ENCODE peak calls at places on chromosomes 2 and 18, in four cellular contexts. One of them, this sample, is unnamed.

GRCh38 chr2:157055660-157056199 is 201.8 kb upstream of the GALNT5 start:
- DNase-seq in tibial artery: no peak
- DNase-seq in upper lobe of right lung: no peak
- DNase-seq in psoas muscle: no peak
- DNase-seq in this sample: no peak

GRCh38 chr2:10333247-10333613 is 30.5 kb downstream of the HPCAL1 start:
- DNase-seq in tibial artery: no peak
- DNase-seq in upper lobe of right lung: no peak
- DNase-seq in psoas muscle: no peak
- DNase-seq in this sample: no peak

GRCh38 chr2:55824554-55825096 is 99.0 kb downstream of the EFEMP1 start:
- DNase-seq in tibial artery: no peak
- DNase-seq in upper lobe of right lung: no peak
- DNase-seq in psoas muscle: no peak
- DNase-seq in this sample: peak; percentile 60

GRCh38 chr18:36325846-36326245 is 28.3 kb downstream of the FHOD3 start:
- DNase-seq in tibial artery: no peak
- DNase-seq in upper lobe of right lung: no peak
- DNase-seq in psoas muscle: no peak
- DNase-seq in this sample: no peak

GRCh38 chr2:207317358-207317984 is 151.7 kb upstream of the KLF7 start:
- DNase-seq in tibial artery: no peak
- DNase-seq in upper lobe of right lung: no peak
- DNase-seq in psoas muscle: no peak
- DNase-seq in this sample: no peak

GRCh38 chr2:25887624-25888242 is 9.4 kb upstream of the ASXL2 start:
- DNase-seq in tibial artery: no peak
- DNase-seq in upper lobe of right lung: peak; percentile 6
- DNase-seq in psoas muscle: no peak
- DNase-seq in this sample: no peak

GRCh38 chr18:63249781-63250180 is 69.8 kb downstream of the BCL2 start:
- DNase-seq in tibial artery: no peak
- DNase-seq in upper lobe of right lung: no peak
- DNase-seq in psoas muscle: no peak
- DNase-seq in this sample: no peak

GRCh38 chr2:75570948-75571729 is 10.4 kb upstream of the EVA1A start:
- DNase-seq in tibial artery: no peak
- DNase-seq in upper lobe of right lung: no peak
- DNase-seq in psoas muscle: no peak
- DNase-seq in this sample: peak; percentile 53

GRCh38 chr2:54247115-54247514 is 8.9 kb downstream of the TSPYL6 start:
- DNase-seq in tibial artery: no peak
- DNase-seq in upper lobe of right lung: no peak
- DNase-seq in psoas muscle: no peak
- DNase-seq in this sample: no peak

GRCh38 chr2:200354823-200355751 is 48.6 kb downstream of the SPATS2L start:
- DNase-seq in tibial artery: no peak
- DNase-seq in upper lobe of right lung: no peak
- DNase-seq in psoas muscle: no peak
- DNase-seq in this sample: no peak

GRCh38 chr2:26669099-26669498 is 23.4 kb upstream of the KCNK3 start:
- DNase-seq in tibial artery: no peak
- DNase-seq in upper lobe of right lung: peak; percentile 8
- DNase-seq in psoas muscle: no peak
- DNase-seq in this sample: no peak

GRCh38 chr2:164947281-164947680 is 8.0 kb downstream of the SLC38A11 start:
- DNase-seq in tibial artery: no peak
- DNase-seq in upper lobe of right lung: no peak
- DNase-seq in psoas muscle: no peak
- DNase-seq in this sample: no peak

GRCh38 chr2:169828141-169828811 is 1.0 kb downstream of the UBR3 start:
- DNase-seq in tibial artery: peak; percentile 52
- DNase-seq in upper lobe of right lung: no peak
- DNase-seq in psoas muscle: peak; percentile 30
- DNase-seq in this sample: peak; percentile 51

GRCh38 chr18:12027480-12027879 is 46.2 kb downstream of the IMPA2 start:
- DNase-seq in tibial artery: no peak
- DNase-seq in upper lobe of right lung: no peak
- DNase-seq in psoas muscle: no peak
- DNase-seq in this sample: peak; percentile 19

GRCh38 chr2:236287656-236288055 is 23.4 kb upstream of the ASB18 start:
- DNase-seq in tibial artery: no peak
- DNase-seq in upper lobe of right lung: no peak
- DNase-seq in psoas muscle: no peak
- DNase-seq in this sample: no peak

GRCh38 chr18:76486029-76486428 is 9.0 kb downstream of the ZNF516 start:
- DNase-seq in tibial artery: no peak
- DNase-seq in upper lobe of right lung: no peak
- DNase-seq in psoas muscle: no peak
- DNase-seq in this sample: no peak

GRCh38 chr2:174683392-174683759 is 80.9 kb downstream of the CHRNA1 start:
- DNase-seq in tibial artery: no peak
- DNase-seq in upper lobe of right lung: no peak
- DNase-seq in psoas muscle: no peak
- DNase-seq in this sample: no peak

GRCh38 chr2:64479259-64480198 is 25.6 kb downstream of the LGALSL start:
- DNase-seq in tibial artery: no peak
- DNase-seq in upper lobe of right lung: no peak
- DNase-seq in psoas muscle: no peak
- DNase-seq in this sample: no peak

GRCh38 chr2:167689444-167689843 is 558.0 kb downstream of the STK39 start:
- DNase-seq in tibial artery: no peak
- DNase-seq in upper lobe of right lung: no peak
- DNase-seq in psoas muscle: peak; percentile 18
- DNase-seq in this sample: no peak

GRCh38 chr2:190318931-190319556 is 582 bp downstream of the HIBCH start:
- DNase-seq in tibial artery: no peak
- DNase-seq in upper lobe of right lung: no peak
- DNase-seq in psoas muscle: no peak
- DNase-seq in this sample: no peak

GRCh38 chr2:96866986-96867755 is 2.7 kb downstream of the SEMA4C start:
- DNase-seq in tibial artery: no peak
- DNase-seq in upper lobe of right lung: no peak
- DNase-seq in psoas muscle: no peak
- DNase-seq in this sample: no peak

GRCh38 chr2:44155577-44156446 is 12.9 kb upstream of the PPM1B start:
- DNase-seq in tibial artery: no peak
- DNase-seq in upper lobe of right lung: no peak
- DNase-seq in psoas muscle: no peak
- DNase-seq in this sample: no peak

GRCh38 chr2:163670929-163671328 is 64.9 kb downstream of the FIGN start:
- DNase-seq in tibial artery: no peak
- DNase-seq in upper lobe of right lung: no peak
- DNase-seq in psoas muscle: no peak
- DNase-seq in this sample: no peak

GRCh38 chr2:163673522-163673921 is 62.3 kb downstream of the FIGN start:
- DNase-seq in tibial artery: no peak
- DNase-seq in upper lobe of right lung: no peak
- DNase-seq in psoas muscle: no peak
- DNase-seq in this sample: no peak

GRCh38 chr2:163675389-163675788 is 60.4 kb downstream of the FIGN start:
- DNase-seq in tibial artery: no peak
- DNase-seq in upper lobe of right lung: no peak
- DNase-seq in psoas muscle: no peak
- DNase-seq in this sample: no peak
- H3K4me1 ChIP-seq in tibial artery: no peaks in the 10 kb centered on the region
- H3K4me1 ChIP-seq in upper lobe of right lung: no peaks in the 10 kb centered on the region
- H3K4me1 ChIP-seq in psoas muscle: no peaks in the 10 kb centered on the region
- H3K4me1 ChIP-seq in this sample: no peaks in the 10 kb centered on the region

DNA sequence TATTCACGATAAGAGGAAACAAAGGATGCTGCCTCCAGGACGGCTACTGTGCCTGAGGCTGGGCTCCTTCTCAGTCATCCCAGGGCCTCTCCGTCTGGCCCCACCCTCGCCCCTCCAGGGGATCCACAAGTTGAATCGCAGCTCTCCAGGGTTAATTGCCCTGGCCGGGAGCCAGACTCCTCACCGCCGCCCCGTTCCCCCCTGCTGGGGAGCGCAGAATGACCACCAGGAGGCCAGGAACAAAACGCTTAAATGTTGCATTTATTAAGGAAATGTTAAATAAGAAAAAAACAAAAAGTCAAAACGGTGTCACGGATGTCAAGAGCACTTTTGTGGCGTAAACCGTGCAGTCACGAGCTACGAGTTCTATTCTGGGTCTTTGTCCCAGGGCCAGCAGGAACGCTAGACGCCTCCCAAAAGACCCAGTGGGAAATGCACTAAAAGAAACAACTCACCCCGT is 1.4 kb downstream of the RPRM start:
- DNase-seq in tibial artery: no peak
- DNase-seq in upper lobe of right lung: no peak
- DNase-seq in psoas muscle: peak; percentile 21
- DNase-seq in this sample: peak; percentile 49
- H3K4me3 ChIP-seq in tibial artery: peak overlapping the region; percentile 49
- H3K4me3 ChIP-seq in upper lobe of right lung: peak overlapping the region; percentile 56
- H3K4me3 ChIP-seq in psoas muscle: peak overlapping the region; percentile 66
- H3K4me3 ChIP-seq in this sample: no peak overlapping the region

DNA sequence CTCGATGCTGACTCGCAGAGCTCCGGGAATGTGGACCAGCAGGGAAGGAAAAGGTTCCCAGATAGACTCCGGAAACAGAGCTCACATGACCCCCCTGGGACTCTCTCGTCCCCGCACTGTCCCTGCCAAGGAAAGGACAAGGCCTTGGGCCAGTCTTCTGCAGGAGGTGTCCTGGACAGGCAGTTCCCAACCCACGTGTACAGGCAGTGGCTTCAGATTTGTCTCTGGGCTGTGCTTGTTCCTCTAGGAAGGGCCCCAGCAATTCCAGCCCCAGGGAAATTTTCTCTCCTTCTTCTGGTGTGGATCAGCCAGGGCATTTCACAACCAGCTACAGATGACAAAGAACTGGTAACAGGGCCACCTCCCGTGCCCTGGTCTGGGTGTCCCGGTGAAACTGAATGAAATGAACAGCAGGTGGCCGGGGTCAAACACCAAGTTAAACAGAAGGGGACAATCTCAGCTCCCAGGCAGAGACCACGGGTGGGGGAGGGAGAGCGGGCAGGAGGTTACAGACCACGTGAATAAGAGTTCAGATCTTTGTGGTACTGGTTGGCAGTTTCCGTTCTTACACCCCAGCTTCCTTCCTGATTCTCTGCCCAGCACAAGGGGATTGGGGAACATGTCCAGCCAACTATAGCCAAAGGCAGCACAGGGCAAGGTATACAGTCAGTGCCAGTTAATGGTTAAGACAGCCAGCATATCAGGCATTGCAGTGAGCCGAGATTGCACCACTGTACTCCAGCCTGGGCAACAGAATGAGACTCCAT is 52.2 kb upstream of the CAB39 start:
- DNase-seq in tibial artery: peak; percentile 60
- DNase-seq in upper lobe of right lung: peak; percentile 80
- DNase-seq in psoas muscle: peak; percentile 55
- DNase-seq in this sample: peak; percentile 80
- H3K4me1 ChIP-seq in tibial artery: no peaks in the 10 kb centered on the region
- H3K4me1 ChIP-seq in upper lobe of right lung: peaks cover 34% of the 10 kb centered on the region
- H3K4me1 ChIP-seq in psoas muscle: peaks cover 13% of the 10 kb centered on the region
- H3K4me1 ChIP-seq in this sample: no peaks in the 10 kb centered on the region

GRCh38 chr18:57595347-57595746 is 8.8 kb upstream of the FECH start:
- DNase-seq in tibial artery: no peak
- DNase-seq in upper lobe of right lung: no peak
- DNase-seq in psoas muscle: no peak
- DNase-seq in this sample: no peak
- H3K4me3 ChIP-seq in tibial artery: no peak overlapping the region
- H3K4me3 ChIP-seq in upper lobe of right lung: no peak overlapping the region
- H3K4me3 ChIP-seq in psoas muscle: no peak overlapping the region
- H3K4me3 ChIP-seq in this sample: no peak overlapping the region

DNA sequence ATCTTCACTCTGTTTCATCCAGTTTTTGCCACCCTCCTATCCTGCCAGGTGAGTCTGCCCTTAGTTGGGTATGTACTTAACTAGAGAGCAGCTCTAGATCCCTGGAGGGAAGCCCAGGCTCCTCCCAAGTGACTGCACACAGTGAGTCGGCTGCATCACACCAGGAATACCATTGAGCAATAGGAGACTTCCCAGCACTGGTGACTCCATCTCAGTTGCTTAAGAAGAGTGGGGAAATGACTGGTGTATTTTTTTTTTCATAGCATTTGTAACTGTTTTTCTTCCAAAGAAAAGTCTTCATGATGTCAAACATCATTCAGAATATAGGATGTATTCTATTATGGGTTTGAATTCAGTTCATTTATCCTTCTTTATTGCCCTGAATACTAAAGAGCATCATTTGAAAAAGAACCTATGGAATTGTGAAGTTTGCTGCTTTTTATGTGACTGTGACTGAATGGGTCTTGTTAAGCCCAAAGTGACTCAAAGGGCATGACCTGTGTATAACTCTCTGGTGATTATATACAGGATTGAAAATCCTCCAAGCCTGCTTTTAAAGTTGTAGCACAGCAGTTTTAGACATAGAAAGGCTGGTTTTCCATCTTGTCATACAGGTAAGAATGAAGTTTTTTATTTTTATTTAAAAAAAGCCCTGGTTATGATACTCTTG is 84.3 kb downstream of the MAP3K20 start:
- DNase-seq in tibial artery: peak; percentile 98
- DNase-seq in upper lobe of right lung: peak; percentile 90
- DNase-seq in psoas muscle: peak; percentile 90
- DNase-seq in this sample: peak; percentile 81
- H3K4me1 ChIP-seq in tibial artery: peaks cover 18% of the 10 kb centered on the region
- H3K4me1 ChIP-seq in upper lobe of right lung: peaks cover 17% of the 10 kb centered on the region
- H3K4me1 ChIP-seq in psoas muscle: peaks cover 64% of the 10 kb centered on the region
- H3K4me1 ChIP-seq in this sample: peaks cover 6% of the 10 kb centered on the region

GRCh38 chr2:133266075-133266925 is 302.0 kb downstream of the NCKAP5 start:
- DNase-seq in tibial artery: no peak
- DNase-seq in upper lobe of right lung: no peak
- DNase-seq in psoas muscle: no peak
- DNase-seq in this sample: no peak

GRCh38 chr2:133264951-133265949 is 303.0 kb downstream of the NCKAP5 start:
- DNase-seq in tibial artery: no peak
- DNase-seq in upper lobe of right lung: peak; percentile 73
- DNase-seq in psoas muscle: no peak
- DNase-seq in this sample: peak; percentile 80

GRCh38 chr2:133271105-133271504 is 297.2 kb downstream of the NCKAP5 start:
- DNase-seq in tibial artery: no peak
- DNase-seq in upper lobe of right lung: no peak
- DNase-seq in psoas muscle: no peak
- DNase-seq in this sample: no peak

GRCh38 chr2:133270550-133270949 is 297.7 kb downstream of the NCKAP5 start:
- DNase-seq in tibial artery: no peak
- DNase-seq in upper lobe of right lung: no peak
- DNase-seq in psoas muscle: no peak
- DNase-seq in this sample: no peak

DNA sequence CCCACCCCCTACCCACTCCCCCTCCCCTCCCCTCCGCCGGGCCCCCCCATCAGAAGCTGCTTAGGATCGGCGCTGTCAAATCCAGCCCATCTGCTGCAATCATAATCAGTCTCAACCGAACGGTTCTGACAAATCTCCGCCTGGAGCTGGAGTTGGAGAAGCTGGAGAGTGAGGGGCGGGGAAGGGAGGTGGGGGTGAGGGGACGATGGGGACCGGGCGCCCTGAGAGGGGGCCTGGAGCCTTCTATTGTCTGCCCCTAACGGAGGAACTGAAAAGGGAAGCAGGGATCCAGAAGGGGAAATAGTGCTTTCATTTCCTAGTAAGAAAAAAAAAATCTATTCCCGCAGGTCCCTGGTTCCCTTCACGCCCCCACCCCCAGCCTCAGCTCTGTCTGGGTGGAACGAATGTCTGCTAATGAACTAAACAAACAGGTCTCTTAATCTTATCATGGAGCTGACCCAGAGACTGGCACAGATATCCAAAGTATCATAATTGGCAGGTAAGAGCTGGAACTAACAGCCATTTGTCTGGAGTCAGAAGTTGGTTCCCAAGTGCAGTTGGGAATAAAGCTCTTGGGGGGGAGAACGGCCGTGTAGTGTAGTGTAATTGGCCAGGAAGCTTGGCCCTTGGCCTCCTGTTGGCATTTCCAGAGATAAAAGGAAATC is 301.2 kb downstream of the NCKAP5 start:
- DNase-seq in tibial artery: no peak
- DNase-seq in upper lobe of right lung: no peak
- DNase-seq in psoas muscle: no peak
- DNase-seq in this sample: no peak
- H3K4me3 ChIP-seq in tibial artery: peak overlapping the region; percentile 25
- H3K4me3 ChIP-seq in upper lobe of right lung: peak overlapping the region; percentile 55
- H3K4me3 ChIP-seq in psoas muscle: peak overlapping the region; percentile 56
- H3K4me3 ChIP-seq in this sample: peak overlapping the region; percentile 37